ENCODE peak calls at places on chromosomes 2 and 18, in seven cellular contexts. G is GM23248, T is PC-3, U is MM.1S, S is HCT116, Z is GM23338, J is hepatocyte. V is an unnamed sample.

GRCh38 chr18:46042571-46043123 is 29.4 kb downstream of the PSTPIP2 start:
- DNase-seq in U (no peak), S (no peak), Z (peak; percentile 19), G (peak; percentile 60), T (peak; percentile 62), J (no peak), V (no peak)

GRCh38 chr2:175707322-175707721 is 294.7 kb downstream of the LNPK start:
- DNase-seq in J (no peak), G (no peak), T (no peak), U (no peak), Z (no peak), S (no peak), V (no peak)

GRCh38 chr2:111157798-111158197 is 37.1 kb downstream of the BCL2L11 start:
- DNase-seq in U (peak; percentile 86), T (no peak), S (no peak), Z (no peak), G (no peak), J (no peak), V (peak; percentile 80)

GRCh38 chr18:76256897-76257500 is 238.0 kb downstream of the ZNF516 start:
- DNase-seq in T (peak; percentile 52), Z (peak; percentile 71), G (peak; percentile 76), U (peak; percentile 64), S (peak; percentile 35), J (peak; percentile 72), V (peak; percentile 4)

GRCh38 chr2:39216495-39217191 is 27.1 kb downstream of the CDKL4 start:
- DNase-seq in U (no peak), G (no peak), T (no peak), S (no peak), Z (no peak), J (peak; percentile 23), V (no peak)

GRCh38 chr18:21162786-21163185 is 51.2 kb upstream of the ROCK1 start:
- DNase-seq in G (no peak), J (no peak), U (no peak), Z (no peak), T (no peak), S (no peak), V (no peak)

GRCh38 chr2:232492963-232493700 is 5.5 kb upstream of the ECEL1 start:
- DNase-seq in S (no peak), G (no peak), J (no peak), U (no peak), T (no peak), Z (no peak), V (no peak)

GRCh38 chr18:23634692-23635091 is 28.0 kb downstream of the ANKRD29 start:
- DNase-seq in U (no peak), J (no peak), G (no peak), T (no peak), S (no peak), Z (no peak), V (no peak)

GRCh38 chr2:23498941-23499340 is 114.0 kb downstream of the KLHL29 start:
- DNase-seq in Z (no peak), U (no peak), G (peak; percentile 44), T (no peak), J (no peak), S (no peak), V (no peak)

GRCh38 chr2:40103590-40103989 is 324.5 kb upstream of the THUMPD2 start:
- DNase-seq in T (no peak), G (peak; percentile 82), J (no peak), S (no peak), U (no peak), Z (no peak), V (no peak)

GRCh38 chr2:221262651-221263050 is 309.5 kb downstream of the EPHA4 start:
- DNase-seq in U (no peak), Z (no peak), S (no peak), G (no peak), J (no peak), T (no peak), V (no peak)

GRCh38 chr18:62523631-62524442 is 1.0 kb downstream of the ZCCHC2 start:
- DNase-seq in T (peak; percentile 30), S (no peak), Z (peak; percentile 70), G (peak; percentile 81), U (peak; percentile 17), J (peak; percentile 73), V (peak; percentile 54)

GRCh38 chr2:218858671-218859555 is 692 bp upstream of the WNT6 start:
- DNase-seq in S (no peak), T (no peak), J (no peak), G (no peak), U (no peak), Z (peak; percentile 84), V (no peak)

GRCh38 chr18:8994603-8995002 is 107.9 kb upstream of the NDUFV2 start:
- DNase-seq in G (peak; percentile 40), Z (no peak), S (no peak), J (no peak), T (peak; percentile 71), U (no peak), V (no peak)

GRCh38 chr2:135563793-135564192 is 32.5 kb downstream of the R3HDM1 start:
- DNase-seq in S (no peak), T (peak; percentile 36), U (no peak), G (peak; percentile 7), J (no peak), Z (no peak), V (no peak)

GRCh38 chr18:56825312-56825711 is 174.2 kb downstream of the WDR7 start:
- DNase-seq in T (no peak), J (no peak), U (no peak), S (no peak), Z (no peak), G (no peak), V (no peak)

GRCh38 chr2:24179683-24180082 is 4.8 kb downstream of the FAM228A start:
- DNase-seq in G (no peak), T (no peak), S (no peak), U (peak; percentile 16), Z (no peak), J (no peak), V (no peak)

GRCh38 chr2:30522421-30522820 is 75.4 kb downstream of the LCLAT1 start:
- DNase-seq in J (no peak), Z (no peak), T (peak; percentile 57), G (no peak), U (no peak), S (no peak), V (no peak)

GRCh38 chr2:156115338-156115737 is 217.2 kb downstream of the NR4A2 start:
- DNase-seq in S (peak; percentile 1), J (no peak), U (no peak), G (peak; percentile 63), T (peak; percentile 84), Z (no peak), V (no peak)

GRCh38 chr18:45282101-45282812 is 333.0 kb upstream of the SLC14A2 start:
- DNase-seq in J (no peak), T (no peak), U (no peak), Z (no peak), G (peak; percentile 27), S (no peak), V (no peak)

GRCh38 chr18:3799515-3799914 is 349.5 kb downstream of the TGIF1 start:
- DNase-seq in J (no peak), T (no peak), U (no peak), Z (peak; percentile 56), S (no peak), G (peak; percentile 3), V (no peak)

GRCh38 chr2:203891474-203891873 is 23.9 kb downstream of the CTLA4 start:
- DNase-seq in U (peak; percentile 29), J (no peak), G (peak; percentile 19), S (no peak), Z (no peak), T (no peak), V (no peak)

GRCh38 chr2:39093208-39093898 is 27.5 kb downstream of the SOS1 start:
- DNase-seq in J (no peak), G (no peak), U (peak; percentile 45), Z (no peak), S (no peak), T (no peak), V (no peak)

GRCh38 chr2:144521702-144522101 is 1.8 kb upstream of the ZEB2 start:
- DNase-seq in T (no peak), G (no peak), S (no peak), U (no peak), Z (no peak), J (no peak), V (no peak)

GRCh38 chr2:215319500-215319899 is 7.6 kb downstream of the ATIC start:
- DNase-seq in S (no peak), J (no peak), G (no peak), T (no peak), Z (no peak), U (no peak), V (no peak)
- H3K9me2 ChIP-seq in S (no peaks in the 10 kb centered on the region), J (no peaks in the 10 kb centered on the region), G (no peaks in the 10 kb centered on the region), T (no peaks in the 10 kb centered on the region), Z (no peaks in the 10 kb centered on the region), U (no peaks in the 10 kb centered on the region), V (no peaks in the 10 kb centered on the region)

GRCh38 chr2:68769586-68770270 is 35.1 kb downstream of the ARHGAP25 start:
- DNase-seq in Z (peak; percentile 28), J (no peak), T (no peak), G (no peak), S (no peak), U (no peak), V (no peak)
- TF ChIP-seq EZH2phosphoT487 in Z (no peak), J (no peak), T (no peak), G (no peak), S (no peak), U (no peak), V (no peak)

DNA sequence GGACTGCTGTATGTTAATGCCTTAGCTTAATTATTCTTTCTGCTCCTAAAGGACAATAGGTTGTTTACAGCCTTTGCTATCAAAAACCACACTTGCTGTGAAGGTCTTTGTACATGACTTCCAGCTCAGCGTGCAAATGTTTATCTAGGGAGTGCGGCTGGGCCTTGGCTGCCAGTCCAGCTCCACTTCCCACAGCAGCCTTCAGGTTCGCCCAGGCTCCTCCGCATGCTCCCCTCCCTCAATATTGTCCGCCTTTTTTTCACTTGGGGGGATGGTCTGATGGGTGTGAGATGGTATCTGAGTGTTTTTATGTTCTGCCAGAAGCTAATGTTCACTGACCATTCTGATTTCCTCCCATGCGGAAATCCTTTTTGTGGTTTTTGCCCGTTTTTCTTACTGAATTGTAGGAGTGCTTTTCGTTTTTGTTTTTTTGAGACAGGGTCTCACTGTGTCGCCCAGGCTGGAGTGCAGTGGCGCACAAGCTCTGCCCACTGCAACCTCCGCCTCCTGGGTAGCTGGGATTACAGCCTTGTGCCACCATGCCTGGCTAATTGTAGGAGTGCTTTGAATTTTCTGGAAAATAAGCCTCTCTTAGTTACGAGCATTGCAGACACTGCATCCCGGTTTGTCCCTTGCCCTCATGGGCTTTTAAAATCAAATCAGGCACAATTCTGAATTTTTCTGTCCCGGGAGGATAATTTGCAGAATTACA is 28.8 kb downstream of the SH3BP4 start:
- DNase-seq in Z (no peak), G (no peak), U (no peak), J (peak; percentile 50), T (peak; percentile 60), S (no peak), V (no peak)
- H3K9me2 ChIP-seq in Z (no peaks in the 10 kb centered on the region), G (no peaks in the 10 kb centered on the region), U (no peaks in the 10 kb centered on the region), J (no peaks in the 10 kb centered on the region), T (no peaks in the 10 kb centered on the region), S (no peaks in the 10 kb centered on the region), V (no peaks in the 10 kb centered on the region)

DNA sequence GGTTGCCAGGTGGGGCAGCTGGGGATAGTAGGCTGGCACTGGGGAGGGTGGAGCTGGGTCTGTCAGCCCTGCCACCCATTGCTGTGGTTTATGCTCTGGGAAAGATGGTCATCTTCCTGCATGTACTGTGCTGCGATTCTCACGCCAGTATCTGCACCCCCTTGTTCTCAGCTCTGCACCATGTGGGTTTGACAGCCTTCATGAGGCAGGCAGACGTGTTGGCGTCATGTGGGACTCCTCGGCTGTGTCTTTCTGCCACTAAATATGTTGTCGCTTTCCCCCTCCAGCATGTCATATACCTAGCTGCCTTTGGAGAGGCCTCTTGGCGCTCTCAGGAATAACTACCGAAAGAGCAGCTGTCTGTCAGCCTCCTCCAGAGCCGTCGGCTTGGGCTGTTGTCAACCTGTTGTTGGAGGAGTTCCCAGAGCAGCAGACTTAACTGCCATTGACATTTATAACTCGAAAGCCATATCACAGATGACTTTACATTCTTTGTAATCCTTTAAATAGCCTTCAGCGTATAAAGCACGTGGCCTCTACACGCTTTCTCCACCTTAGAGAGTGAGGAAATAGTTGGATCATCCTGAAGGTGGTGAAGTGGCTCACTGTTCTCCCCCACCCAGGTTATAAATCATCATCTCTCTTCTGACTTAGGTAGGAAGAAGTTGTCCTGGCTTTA is 80.4 kb upstream of the MGAT5 start:
- DNase-seq in S (no peak), J (peak; percentile 46), Z (no peak), U (no peak), G (no peak), T (no peak), V (no peak)
- TF ChIP-seq EZH2phosphoT487 in S (no peak), J (no peak), Z (no peak), U (no peak), G (no peak), T (no peak), V (no peak)